ENCODE peak calls at places on chromosomes 4 and X, in six cellular contexts. X is mammary epithelial cell, N is K562, D is Peyer's patch, Y is Calu3, T is tibial artery. P is an unnamed sample.
A peak's percentile ranks its signal among the peaks of the same experiment; 100 is the strongest.

GRCh38 chrX:12921886-12922599 is 15.6 kb downstream of the TLR8 start:
- DNase-seq in X (no peak), N (no peak), D (no peak), Y (no peak), T (no peak), P (no peak)

GRCh38 chr4:15507679-15508078 is 38.0 kb downstream of the CC2D2A start:
- DNase-seq in X (no peak), N (no peak), D (no peak), Y (no peak), T (no peak), P (no peak)

GRCh38 chrX:13418126-13419091 is 98.6 kb upstream of the ATXN3L start:
- DNase-seq in X (peak; percentile 60), N (no peak), D (no peak), Y (no peak), T (no peak), P (no peak)

GRCh38 chr4:73730292-73730691 is 10.1 kb upstream of the CXCL8 start:
- DNase-seq in X (no peak), N (no peak), D (no peak), Y (no peak), T (no peak), P (no peak)

GRCh38 chr4:183905081-183905592 is at the start of gene STOX2:
- DNase-seq in X (peak; percentile 53), N (no peak), D (no peak), Y (peak; percentile 54), T (peak; percentile 55), P (peak; percentile 38)

GRCh38 chrX:41022579-41022978 is 62.7 kb upstream of the USP9X start:
- DNase-seq in X (peak; percentile 85), N (no peak), D (no peak), Y (no peak), T (no peak), P (no peak)

GRCh38 chrX:22095306-22095705 is 63.2 kb downstream of the PHEX start:
- DNase-seq in X (no peak), N (no peak), D (no peak), Y (no peak), T (peak; percentile 57), P (no peak)

GRCh38 chrX:2819345-2820130 is 9.2 kb upstream of the GYG2 start:
- DNase-seq in X (peak; percentile 12), N (peak; percentile 56), D (no peak), Y (peak; percentile 20), T (no peak), P (no peak)

GRCh38 chrX:120514236-120514635 is 45.1 kb upstream of the LAMP2 start:
- DNase-seq in X (peak; percentile 19), N (peak; percentile 41), D (no peak), Y (peak; percentile 8), T (no peak), P (no peak)

GRCh38 chr4:102868153-102868781 is 525 bp upstream of the CISD2 start:
- DNase-seq in X (no peak), N (peak; percentile 29), D (no peak), Y (peak; percentile 4), T (peak; percentile 26), P (no peak)

GRCh38 chr4:96654045-96654444 is 814.2 kb downstream of the PDHA2 start:
- DNase-seq in X (no peak), N (no peak), D (no peak), Y (no peak), T (no peak), P (no peak)

GRCh38 chr4:57110635-57111546 is 706 bp upstream of the IGFBP7 start:
- DNase-seq in X (peak; percentile 64), N (peak; percentile 2), D (no peak), Y (no peak), T (peak; percentile 66), P (peak; percentile 23)

GRCh38 chrX:105696870-105697269 is 125.5 kb upstream of the NRK start:
- DNase-seq in X (no peak), N (no peak), D (no peak), Y (no peak), T (no peak), P (no peak)

GRCh38 chrX:106286053-106286650 is 118.0 kb downstream of the PWWP3B start:
- DNase-seq in X (peak; percentile 80), N (no peak), D (no peak), Y (no peak), T (no peak), P (no peak)

GRCh38 chr4:47839259-47839658 is 1.4 kb upstream of the CORIN start:
- DNase-seq in X (peak; percentile 20), N (no peak), D (no peak), Y (no peak), T (no peak), P (no peak)

GRCh38 chr4:119627267-119628190 is 1.1 kb downstream of the PDE5A start:
- DNase-seq in X (peak; percentile 39), N (peak; percentile 63), D (peak; percentile 47), Y (peak; percentile 74), T (peak; percentile 79), P (peak; percentile 26)

GRCh38 chrX:97860206-97860605 is 976.5 kb downstream of the RPA4 start:
- DNase-seq in X (peak; percentile 4), N (no peak), D (no peak), Y (no peak), T (no peak), P (no peak)

GRCh38 chr4:152408514-152409327 is 127.2 kb downstream of the FBXW7 start:
- DNase-seq in X (peak; percentile 56), N (peak; percentile 28), D (no peak), Y (no peak), T (no peak), P (no peak)

GRCh38 chr4:40254961-40255721 is 58.3 kb downstream of the RHOH start:
- DNase-seq in X (peak; percentile 73), N (no peak), D (no peak), Y (no peak), T (no peak), P (no peak)

GRCh38 chr4:26372525-26373172 is 51.8 kb downstream of the RBPJ start:
- DNase-seq in X (peak; percentile 48), N (peak; percentile 72), D (no peak), Y (peak; percentile 0), T (no peak), P (no peak)

GRCh38 chr4:161929966-161930365 is 233.8 kb downstream of the FSTL5 start:
- DNase-seq in X (peak; percentile 68), N (no peak), D (no peak), Y (no peak), T (no peak), P (no peak)

GRCh38 chr4:153634737-153635353 is 49.2 kb upstream of the TLR2 start:
- DNase-seq in X (no peak), N (peak; percentile 23), D (no peak), Y (peak; percentile 14), T (no peak), P (no peak)

GRCh38 chr4:121701263-121701662 is 4.5 kb upstream of the ANXA5 start:
- DNase-seq in X (no peak), N (no peak), D (no peak), Y (no peak), T (no peak), P (no peak)

GRCh38 chr4:24537025-24537424 is 47.3 kb downstream of the DHX15 start:
- DNase-seq in X (no peak), N (no peak), D (no peak), Y (no peak), T (no peak), P (no peak)

GRCh38 chr4:173121044-173121685 is 47.4 kb upstream of the GALNT7 start:
- DNase-seq in X (peak; percentile 39), N (peak; percentile 62), D (no peak), Y (peak; percentile 44), T (no peak), P (no peak)

GRCh38 chr4:72909461-72909860 is 160.1 kb downstream of the COX18 start:
- DNase-seq in X (peak; percentile 14), N (peak; percentile 27), D (no peak), Y (peak; percentile 4), T (no peak), P (no peak)

GRCh38 chrX:139204903-139205667 is 325.5 kb upstream of the F9 start:
- DNase-seq in X (peak; percentile 4), N (peak; percentile 66), D (no peak), Y (peak; percentile 6), T (peak; percentile 20), P (no peak)

GRCh38 chrX:30875957-30876356 is 13.1 kb downstream of the TAB3 start:
- DNase-seq in X (peak; percentile 90), N (no peak), D (no peak), Y (no peak), T (no peak), P (no peak)

GRCh38 chr4:119027815-119028214 is 107.8 kb upstream of the MYOZ2 start:
- DNase-seq in X (no peak), N (no peak), D (no peak), Y (no peak), T (no peak), P (no peak)

GRCh38 chr4:185457136-185457535 is 14.4 kb downstream of the CCDC110 start:
- DNase-seq in X (no peak), N (no peak), D (no peak), Y (no peak), T (no peak), P (no peak)

GRCh38 chrX:132041016-132041415 is 17.9 kb downstream of the STK26 start:
- DNase-seq in X (peak; percentile 49), N (no peak), D (no peak), Y (no peak), T (no peak), P (no peak)

DNA sequence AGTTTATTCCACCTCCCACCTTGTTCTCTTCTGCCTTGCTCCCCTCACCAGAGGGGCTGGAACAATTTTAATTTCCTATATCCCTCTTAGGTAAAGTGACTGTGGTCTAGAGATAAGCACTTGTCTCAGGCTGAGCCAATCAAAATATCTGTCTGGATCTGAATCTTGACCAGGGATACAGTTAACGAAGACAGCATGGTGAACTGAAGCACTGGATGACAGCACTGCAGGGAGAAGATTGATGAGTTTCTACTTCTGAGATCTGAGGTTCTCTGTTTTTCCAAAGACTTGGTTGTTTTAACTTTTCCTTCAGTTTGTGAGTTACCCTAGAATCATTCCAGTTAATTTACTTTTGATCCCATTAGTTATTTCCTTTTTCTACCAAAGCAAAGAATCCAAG is 13.2 kb downstream of the GNPDA2 start:
- DNase-seq in X (no peak), N (peak; percentile 66), D (no peak), Y (no peak), T (no peak), P (no peak)
- TF ChIP-seq CTCF in X (no peak), N (no peak), D (no peak), Y (no peak), T (no peak), P (no peak)

DNA sequence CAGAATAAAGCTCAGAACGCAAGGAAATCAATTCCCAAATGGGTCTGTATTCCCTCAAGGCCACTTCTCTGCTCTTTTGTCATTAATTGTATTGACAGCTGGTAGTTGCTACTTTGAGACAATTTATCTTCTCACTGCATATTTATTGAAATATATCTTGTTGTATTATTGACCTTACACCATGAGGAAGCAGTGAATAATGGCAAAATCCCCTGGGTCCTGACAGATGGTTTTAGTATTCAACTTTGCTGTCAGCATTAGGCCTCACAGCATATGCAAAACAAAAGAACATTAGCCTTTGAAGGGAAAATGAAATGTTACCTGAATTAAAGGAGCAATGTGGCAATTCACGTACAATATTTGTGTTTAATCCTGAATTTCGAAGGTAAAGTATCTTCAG is 406.2 kb upstream of the TRAM1L1 start:
- DNase-seq in X (no peak), N (no peak), D (no peak), Y (no peak), T (no peak), P (no peak)
- TF ChIP-seq CTCF in X (no peak), N (no peak), D (no peak), Y (no peak), T (no peak), P (no peak)

GRCh38 chrX:104482757-104483156 is 83.2 kb upstream of the IL1RAPL2 start:
- DNase-seq in X (no peak), N (no peak), D (no peak), Y (no peak), T (no peak), P (no peak)
- TF ChIP-seq CTCF in X (peak; percentile 37), N (no peak), D (no peak), Y (no peak), T (no peak), P (no peak)

GRCh38 chr4:17934286-17934685 is 87.3 kb downstream of the LCORL start:
- DNase-seq in X (no peak), N (no peak), D (no peak), Y (no peak), T (no peak), P (no peak)
- TF ChIP-seq CTCF in X (peak; percentile 13), N (no peak), D (no peak), Y (no peak), T (no peak), P (no peak)